ENCODE peak calls at places on chromosomes 11 and 22, in seven cellular contexts. M is upper lobe of right lung, I is MM.1S, K is BE2C, S is OCI-LY7, R is stomach, J is adrenal gland. D is an unnamed sample. For H3K4me1, the result is how much of the 10 kb centered on the place peaks cover.

GRCh38 chr11:69588270-69588669 is 52.7 kb upstream of the CCND1 start:
- DNase-seq in M (no peak), I (no peak), K (no peak), S (no peak), R (no peak), J (no peak), D (no peak)

GRCh38 chr11:7538023-7538422 is 24.2 kb downstream of the PPFIBP2 start:
- DNase-seq in M (no peak), I (no peak), K (no peak), S (no peak), R (no peak), J (no peak), D (no peak)

GRCh38 chr11:46272816-46273427 is 4.5 kb upstream of the CREB3L1 start:
- DNase-seq in M (peak), I (no peak), K (no peak), S (no peak), R (peak), J (peak), D (peak)

GRCh38 chr22:37231406-37232139 is 12.5 kb downstream of the RAC2 start:
- DNase-seq in M (peak), I (no peak), K (no peak), S (no peak), R (no peak), J (no peak), D (no peak)

GRCh38 chr11:75347781-75348613 is 3.5 kb downstream of the ARRB1 start:
- DNase-seq in M (no peak), I (no peak), K (no peak), S (no peak), R (no peak), J (no peak), D (no peak)

GRCh38 chr11:69321877-69322350 is 28.0 kb downstream of the MYEOV start:
- DNase-seq in M (peak), I (no peak), K (no peak), S (no peak), R (no peak), J (no peak), D (no peak)

GRCh38 chr22:36460202-36460601 is 21.2 kb downstream of the TXN2 start:
- DNase-seq in M (no peak), I (no peak), K (no peak), S (no peak), R (no peak), J (no peak), D (no peak)

GRCh38 chr11:3671334-3672254 is at the start of gene CHRNA10:
- DNase-seq in M (no peak), I (no peak), K (no peak), S (no peak), R (no peak), J (no peak), D (no peak)

GRCh38 chr22:38927033-38927789 is 30.2 kb upstream of the APOBEC3A start:
- DNase-seq in M (peak), I (peak), K (peak), S (no peak), R (peak), J (peak), D (peak)

GRCh38 chr22:27885977-27886842 is 32.8 kb downstream of the PITPNB start:
- DNase-seq in M (no peak), I (peak), K (peak), S (peak), R (peak), J (peak), D (peak)

GRCh38 chr11:132114185-132114584 is 743.8 kb downstream of the NTM start:
- DNase-seq in M (no peak), I (peak), K (no peak), S (no peak), R (peak), J (peak), D (no peak)

GRCh38 chr11:8292351-8292750 is 28.7 kb upstream of the LMO1 start:
- DNase-seq in M (no peak), I (no peak), K (no peak), S (no peak), R (no peak), J (no peak), D (no peak)

GRCh38 chr11:63747006-63747405 is 21.6 kb downstream of the ZFTA start:
- DNase-seq in M (no peak), I (no peak), K (no peak), S (no peak), R (no peak), J (no peak), D (no peak)

GRCh38 chr22:26558246-26558895 is 31.6 kb downstream of the TPST2 start:
- DNase-seq in M (no peak), I (no peak), K (no peak), S (no peak), R (no peak), J (peak), D (no peak)

GRCh38 chr22:19098157-19098556 is 24.1 kb downstream of the DGCR2 start:
- DNase-seq in M (peak), I (no peak), K (no peak), S (no peak), R (no peak), J (no peak), D (no peak)

GRCh38 chr11:2928605-2929510 is at the start of gene PHLDA2:
- DNase-seq in M (peak), I (no peak), K (no peak), S (no peak), R (peak), J (peak), D (peak)

GRCh38 chr22:47316020-47316419 is 553.6 kb downstream of the TBC1D22A start:
- DNase-seq in M (no peak), I (peak), K (no peak), S (no peak), R (no peak), J (no peak), D (no peak)

GRCh38 chr11:80103149-80103859 is 662.5 kb upstream of the TENM4 start:
- DNase-seq in M (no peak), I (no peak), K (no peak), S (no peak), R (no peak), J (no peak), D (no peak)

GRCh38 chr11:71936825-71937224 is 8.0 kb downstream of the RNF121 start:
- DNase-seq in M (no peak), I (no peak), K (no peak), S (no peak), R (no peak), J (peak), D (no peak)

GRCh38 chr11:18314794-18315523 is 7.0 kb downstream of the HPS5 start:
- DNase-seq in M (no peak), I (no peak), K (no peak), S (no peak), R (no peak), J (no peak), D (no peak)

GRCh38 chr11:101091781-101092180 is 37.8 kb downstream of the PGR start:
- DNase-seq in M (no peak), I (no peak), K (no peak), S (no peak), R (no peak), J (no peak), D (no peak)

GRCh38 chr11:3747704-3748103 is 49.6 kb downstream of the NUP98 start:
- DNase-seq in M (no peak), I (no peak), K (no peak), S (no peak), R (no peak), J (no peak), D (no peak)

GRCh38 chr11:69554849-69555248 is 73.4 kb downstream of the LINC01488 start:
- DNase-seq in M (peak), I (no peak), K (no peak), S (no peak), R (no peak), J (no peak), D (no peak)

GRCh38 chr22:33465554-33465953 is 407.4 kb upstream of the SYN3 start:
- DNase-seq in M (no peak), I (no peak), K (no peak), S (no peak), R (no peak), J (no peak), D (peak)

GRCh38 chr22:46293591-46294260 is 2.9 kb upstream of the GTSE1 start:
- DNase-seq in M (no peak), I (peak), K (no peak), S (peak), R (no peak), J (no peak), D (no peak)

GRCh38 chr22:36327922-36328551 is 59.7 kb downstream of the MYH9 start:
- DNase-seq in M (no peak), I (no peak), K (no peak), S (no peak), R (no peak), J (peak), D (no peak)

GRCh38 chr11:117515892-117516291 is 188.2 kb downstream of the CEP164 start:
- DNase-seq in M (no peak), I (no peak), K (no peak), S (no peak), R (no peak), J (no peak), D (no peak)

GRCh38 chr11:90476442-90477007 is 253.7 kb upstream of the CHORDC1 start:
- DNase-seq in M (no peak), I (peak), K (peak), S (peak), R (peak), J (no peak), D (peak)

GRCh38 chr11:108210441-108210840 is 12.0 kb downstream of the NPAT start:
- DNase-seq in M (no peak), I (no peak), K (no peak), S (no peak), R (no peak), J (no peak), D (no peak)

GRCh38 chr11:6576471-6577373 is 26.7 kb downstream of the RRP8 start:
- DNase-seq in M (no peak), I (no peak), K (peak), S (no peak), R (no peak), J (peak), D (no peak)

GRCh38 chr11:21511835-21512440 is 680.9 kb upstream of the ANO5 start:
- DNase-seq in M (peak), I (peak), K (peak), S (peak), R (peak), J (peak), D (no peak)

GRCh38 chr11:13745165-13745564 is 76.7 kb downstream of the FAR1 start:
- DNase-seq in M (no peak), I (no peak), K (no peak), S (no peak), R (no peak), J (no peak), D (no peak)

GRCh38 chr22:21444701-21445436 is 22.3 kb upstream of the TMEM191C start:
- DNase-seq in M (peak), I (no peak), K (peak), S (no peak), R (peak), J (no peak), D (peak)

GRCh38 chr11:415640-416041 is 842 bp upstream of the SIGIRR start:
- DNase-seq in M (no peak), I (no peak), K (no peak), S (no peak), R (no peak), J (no peak), D (no peak)
- H3K4me3 ChIP-seq in M (peak), I (no peak), K (no peak), S (no peak), R (peak), J (peak), D (peak)

DNA sequence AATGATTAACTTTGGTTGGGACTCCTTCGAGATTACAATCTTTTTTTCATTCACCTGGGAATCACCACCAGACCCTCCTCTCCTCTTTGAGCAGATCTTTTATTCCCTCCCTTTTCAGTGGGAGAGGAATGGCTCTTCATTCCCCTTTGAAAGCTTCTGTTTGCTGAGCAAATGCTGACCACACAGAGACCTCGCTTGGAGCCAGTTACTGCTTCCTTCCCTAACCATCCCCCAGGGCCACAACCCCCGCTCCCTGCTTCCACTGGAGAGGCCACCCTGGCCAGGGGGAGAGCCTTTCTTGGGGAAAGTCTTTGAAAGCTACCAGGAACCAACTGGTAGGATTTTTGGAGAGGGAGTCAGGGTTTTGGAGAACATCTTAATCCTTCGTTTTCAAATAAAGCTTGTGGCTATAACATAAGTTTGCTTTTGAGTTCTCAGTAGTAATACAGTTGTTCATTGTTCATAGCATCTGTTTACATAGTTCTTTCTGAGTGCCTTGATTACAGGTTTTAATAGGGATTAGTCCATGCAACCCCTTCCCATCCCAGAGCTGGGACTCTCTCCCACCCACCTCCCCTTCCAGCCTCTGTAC is 138.4 kb downstream of the DBX1 start:
- DNase-seq in M (no peak), I (no peak), K (no peak), S (no peak), R (no peak), J (no peak), D (no peak)
- H3K4me1 ChIP-seq in M (under half), I (under half), K (under half), S (under half), R (under half), J (under half), D (under half)

GRCh38 chr22:42934338-42934737 is 77.3 kb upstream of the ARFGAP3 start:
- DNase-seq in M (peak), I (no peak), K (no peak), S (peak), R (no peak), J (no peak), D (no peak)
- H3K4me3 ChIP-seq in M (no peak), I (no peak), K (no peak), S (no peak), R (no peak), J (no peak), D (no peak)

DNA sequence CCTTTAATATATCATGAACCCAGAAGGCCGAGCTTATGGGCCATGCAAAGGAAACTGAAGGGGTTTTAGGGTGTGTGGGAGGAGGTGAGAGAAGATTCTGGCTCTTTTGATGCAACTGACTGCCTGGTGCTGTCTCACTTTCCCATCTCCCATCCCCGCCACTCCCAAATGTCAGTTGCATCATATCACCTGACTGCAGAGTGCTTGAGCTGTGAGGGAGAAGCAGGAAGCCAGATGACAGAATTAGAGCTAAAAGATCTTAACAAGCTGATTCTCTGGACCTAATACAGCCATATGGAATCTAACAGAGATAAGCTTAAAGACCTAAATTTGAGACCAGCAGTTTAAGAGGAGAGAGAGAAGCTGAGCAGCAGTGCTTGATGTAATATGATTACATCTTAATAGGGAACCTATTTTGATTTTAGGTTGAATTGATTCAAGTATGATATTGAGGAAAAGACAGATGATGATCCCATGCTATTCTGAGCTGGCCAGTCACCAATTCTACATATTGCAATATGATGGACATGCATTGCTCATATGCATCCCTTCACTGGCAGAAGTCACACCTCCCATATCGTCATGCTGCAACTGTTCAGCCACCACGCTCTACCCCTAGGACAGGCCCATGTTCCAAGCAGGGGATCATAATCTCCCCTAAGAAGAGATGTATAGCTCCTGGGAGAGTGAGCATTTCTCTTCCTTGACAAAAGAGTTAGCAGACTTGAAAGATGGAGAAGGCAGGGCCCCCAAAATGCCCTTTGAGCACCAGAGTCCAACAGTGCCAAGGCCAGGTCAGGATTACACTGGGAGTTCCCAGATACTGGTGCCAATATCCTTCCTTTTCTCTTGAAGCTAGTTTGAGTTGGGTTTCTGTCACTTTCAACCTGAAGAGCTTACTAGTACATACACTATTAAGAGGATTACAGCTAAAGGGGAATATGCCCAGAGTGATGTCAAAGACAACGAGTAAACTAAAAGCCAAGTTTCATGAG is 44.9 kb downstream of the PLEKHA7 start:
- DNase-seq in M (no peak), I (no peak), K (peak), S (no peak), R (no peak), J (no peak), D (no peak)
- H3K4me1 ChIP-seq in M (under half), I (under half), K (under half), S (under half), R (under half), J (under half), D (under half)

GRCh38 chr11:66641834-66642233 is 3.3 kb downstream of the RBM4 start:
- DNase-seq in M (no peak), I (no peak), K (no peak), S (no peak), R (no peak), J (no peak), D (no peak)
- H3K4me3 ChIP-seq in M (peak), I (no peak), K (peak), S (peak), R (peak), J (peak), D (peak)

GRCh38 chr11:115447273-115447864 is 56.8 kb downstream of the CADM1 start:
- DNase-seq in M (no peak), I (no peak), K (no peak), S (no peak), R (no peak), J (no peak), D (no peak)

GRCh38 chr11:115444542-115444941 is 59.7 kb downstream of the CADM1 start:
- DNase-seq in M (no peak), I (no peak), K (no peak), S (no peak), R (no peak), J (no peak), D (no peak)

DNA sequence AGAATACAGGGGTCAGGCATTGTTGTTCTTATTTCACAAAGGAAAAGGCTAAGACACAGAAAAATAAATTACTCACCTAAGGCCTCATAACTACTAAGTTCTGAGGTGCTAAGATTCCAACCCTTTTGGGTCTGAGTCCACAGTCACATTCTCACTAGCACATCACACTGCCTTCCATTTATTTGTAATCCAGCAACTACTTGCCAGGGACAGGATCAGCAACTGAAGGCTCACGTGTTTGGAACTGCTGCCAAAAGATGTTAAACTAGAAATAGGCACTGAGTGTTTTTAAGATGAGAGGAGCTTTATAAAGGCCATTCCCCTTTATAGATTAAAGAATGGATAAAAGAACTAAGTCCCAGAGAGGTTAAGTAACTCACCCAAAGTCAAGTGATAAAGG is 58.0 kb downstream of the CADM1 start:
- DNase-seq in M (no peak), I (no peak), K (no peak), S (no peak), R (no peak), J (no peak), D (peak)
- H3K4me1 ChIP-seq in M (under half), I (under half), K (under half), S (under half), R (under half), J (under half), D (under half)

DNA sequence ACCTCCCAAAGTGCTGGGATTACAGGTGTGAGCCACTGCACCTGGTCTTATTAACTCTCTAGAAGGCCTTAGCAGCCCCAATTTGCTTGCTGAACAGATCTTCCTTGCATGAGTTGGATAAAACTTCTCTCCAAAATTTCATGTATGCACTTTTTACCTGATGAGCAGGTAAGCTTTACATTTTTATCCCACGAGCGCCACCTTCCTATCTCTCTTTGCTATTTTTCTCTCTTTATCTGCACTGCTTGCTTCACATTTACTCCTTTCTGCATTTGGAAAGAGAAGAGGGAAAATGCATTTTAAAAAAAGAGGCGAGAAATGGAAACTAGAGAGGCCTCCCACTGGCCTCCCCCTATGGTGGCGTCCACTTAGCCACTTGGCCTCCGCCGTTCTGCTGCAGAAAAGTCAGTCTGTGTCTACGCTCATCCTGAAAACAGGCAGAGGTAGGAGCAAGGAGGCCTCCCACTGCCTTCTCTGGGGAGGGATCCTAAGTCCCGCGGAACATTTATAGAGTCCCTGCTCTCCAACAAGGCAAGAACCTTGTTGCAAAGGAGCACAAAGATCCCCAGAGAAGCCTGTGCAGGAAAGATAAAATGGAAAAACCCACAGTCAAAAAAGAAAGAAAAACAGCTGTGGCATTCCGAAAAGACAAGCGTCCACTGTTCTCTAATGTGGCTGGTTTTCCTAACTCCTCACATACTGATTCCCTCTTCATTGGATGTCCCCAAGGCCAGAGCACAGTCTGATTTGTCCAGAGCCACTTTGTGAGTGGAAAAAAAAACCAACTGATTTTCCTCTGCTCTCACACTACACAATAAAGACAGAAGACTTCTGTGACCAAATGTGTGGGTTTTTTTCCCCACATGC is 62.2 kb upstream of the INCENP start:
- DNase-seq in M (no peak), I (no peak), K (no peak), S (no peak), R (no peak), J (no peak), D (no peak)
- H3K4me3 ChIP-seq in M (no peak), I (no peak), K (no peak), S (no peak), R (no peak), J (no peak), D (no peak)